ENCODE peak calls at places on chromosomes 4 and X, in four cellular contexts. O is hypothalamus; I is stimulated activated CD8-positive, alpha-beta memory T cell treated with anti-CD3 and anti-CD28 coated beads, Interleukin-15, amount 100 ng/mL, for 24 hours; R is sciatic nerve. J is an unnamed sample.

GRCh38 chr4:113837397-113837796 is 75.9 kb upstream of the CAMK2D start:
- DNase-seq in I (no peak), O (no peak), R (no peak), J (no peak)

GRCh38 chrX:116284383-116284782 is 113.8 kb downstream of the AGTR2 start:
- DNase-seq in I (no peak), R (no peak), O (no peak), J (no peak)

GRCh38 chr4:22999419-22999818 is 306.7 kb downstream of the GBA3 start:
- DNase-seq in I (no peak), R (no peak), O (no peak), J (no peak)

GRCh38 chrX:2231570-2232192 is 269.1 kb downstream of the DHRSX start:
- DNase-seq in R (no peak), I (no peak), O (no peak), J (no peak)

GRCh38 chrX:46325312-46325877 is 219.8 kb downstream of the ZNF674 start:
- DNase-seq in I (peak), R (no peak), O (no peak), J (no peak)

GRCh38 chr4:24560770-24561415 is 23.5 kb downstream of the DHX15 start:
- DNase-seq in R (no peak), I (no peak), O (no peak), J (no peak)

GRCh38 chrX:8755116-8755515 is 23.2 kb upstream of the ANOS1 start:
- DNase-seq in R (no peak), O (no peak), I (no peak), J (no peak)

GRCh38 chr4:112664611-112665010 is 27.7 kb downstream of the LARP7 start:
- DNase-seq in I (no peak), R (no peak), O (no peak), J (no peak)

GRCh38 chr4:182297659-182298058 is 54.5 kb downstream of the TENM3 start:
- DNase-seq in O (no peak), I (no peak), R (no peak), J (no peak)

GRCh38 chr4:137203601-137204000 is 328.7 kb downstream of the PCDH18 start:
- DNase-seq in R (no peak), O (no peak), I (no peak), J (no peak)

GRCh38 chr4:11416071-11416766 is 12.5 kb downstream of the HS3ST1 start:
- DNase-seq in R (no peak), I (no peak), O (no peak), J (no peak)

GRCh38 chr4:38743866-38744265 is 38.9 kb downstream of the TLR10 start:
- DNase-seq in I (no peak), O (no peak), R (no peak), J (no peak)

GRCh38 chr4:139137745-139138144 is 39.3 kb downstream of the ELF2 start:
- DNase-seq in R (no peak), O (no peak), I (no peak), J (no peak)

GRCh38 chr4:16024009-16024408 is 59.8 kb downstream of the PROM1 start:
- DNase-seq in R (no peak), O (no peak), I (no peak), J (no peak)

GRCh38 chr4:65550500-65550899 is 119.8 kb downstream of the EPHA5 start:
- DNase-seq in R (no peak), O (no peak), I (no peak), J (no peak)

GRCh38 chrX:47807548-47807947 is 29.2 kb upstream of the ZNF81 start:
- DNase-seq in R (no peak), O (no peak), I (no peak), J (no peak)

GRCh38 chrX:63349307-63349706 is 1.8 kb downstream of the SPIN4 start:
- DNase-seq in O (no peak), I (no peak), R (no peak), J (no peak)

GRCh38 chr4:176002007-176002623 is 63.5 kb upstream of the WDR17 start:
- DNase-seq in I (no peak), O (peak), R (peak), J (no peak)

GRCh38 chrX:51891821-51892551 is 1.4 kb upstream of the MAGED1 start:
- DNase-seq in R (no peak), O (peak), I (no peak), J (peak)

GRCh38 chr4:27090406-27090805 is 229.8 kb downstream of the STIM2 start:
- DNase-seq in O (no peak), I (no peak), R (no peak), J (no peak)

GRCh38 chrX:65581661-65582339 is 47.2 kb upstream of the LAS1L start:
- DNase-seq in I (no peak), R (peak), O (peak), J (peak)

GRCh38 chr4:24105183-24106039 is 215.6 kb upstream of the PPARGC1A start:
- DNase-seq in I (no peak), R (no peak), O (no peak), J (no peak)

GRCh38 chr4:26484538-26484937 is 5.7 kb downstream of the CCKAR start:
- DNase-seq in I (no peak), R (no peak), O (no peak), J (no peak)

GRCh38 chr4:16659694-16660093 is 238.8 kb downstream of the LDB2 start:
- DNase-seq in R (no peak), I (no peak), O (no peak), J (no peak)

GRCh38 chr4:154954117-154954516 is 173.0 kb downstream of the RBM46 start:
- DNase-seq in R (no peak), O (no peak), I (no peak), J (no peak)

GRCh38 chr4:42786350-42787070 is 106.0 kb upstream of the GRXCR1 start:
- DNase-seq in I (no peak), O (no peak), R (no peak), J (no peak)

GRCh38 chr4:6639137-6639680 is 1.3 kb upstream of the MRFAP1 start:
- DNase-seq in R (no peak), O (no peak), I (no peak), J (no peak)

GRCh38 chr4:119750048-119750447 is 121.4 kb upstream of the PDE5A start:
- DNase-seq in O (no peak), R (no peak), I (no peak), J (no peak)

GRCh38 chrX:107542500-107542899 is 85.8 kb upstream of the PRPS1 start:
- DNase-seq in R (no peak), O (peak), I (no peak), J (no peak)

GRCh38 chr4:80179637-80180161 is 17.6 kb upstream of the PRDM8 start:
- DNase-seq in O (no peak), R (no peak), I (no peak), J (no peak)

GRCh38 chr4:60657802-60658201 is 542.3 kb upstream of the ADGRL3 start:
- DNase-seq in R (no peak), O (no peak), I (no peak), J (no peak)

GRCh38 chr4:35163189-35163588 is 1081.1 kb downstream of the ARAP2 start:
- DNase-seq in R (no peak), I (no peak), O (no peak), J (no peak)

GRCh38 chr4:53706422-53707032 is 115.2 kb upstream of the LNX1 start:
- DNase-seq in R (no peak), O (no peak), I (no peak), J (no peak)

GRCh38 chr4:95979961-95980876 is 140.3 kb downstream of the PDHA2 start:
- DNase-seq in I (no peak), R (no peak), O (no peak), J (no peak)

GRCh38 chrX:45196701-45197100 is 4.0 kb downstream of the DIPK2B start:
- DNase-seq in R (no peak), O (no peak), I (no peak), J (no peak)

J was measured in tibial nerve.